ENCODE peak calls at places on chromosomes 2 and 18, in ten cellular contexts. K is SW480; W is endodermal cell; J is GM12865; Y is GF-D8; R is fibroblast of the conjunctiva; E is progenitor cell of endocrine pancreas; S is renal cortical epithelial cell; I is right cardiac atrium; X is CD8-positive, alpha-beta T cell. B is an unnamed sample.

GRCh38 chr18:79778291-79778791 is 19.4 kb upstream of the KCNG2 start:
- DNase-seq in K (no peak), W (peak), J (no peak), Y (no peak), R (no peak), E (no peak), S (no peak), I (no peak), X (no peak), B (no peak)

GRCh38 chr2:37875332-37875976 is 49.6 kb upstream of the RMDN2 start:
- DNase-seq in K (no peak), W (peak), J (no peak), Y (no peak), R (no peak), E (no peak), S (no peak), I (no peak), X (no peak), B (no peak)

GRCh38 chr2:119263656-119264055 is 40.0 kb downstream of the STEAP3 start:
- DNase-seq in K (no peak), W (peak), J (no peak), Y (no peak), R (no peak), E (no peak), S (no peak), I (no peak), X (no peak), B (no peak)

GRCh38 chr18:63249781-63250180 is 69.8 kb downstream of the BCL2 start:
- DNase-seq in K (no peak), W (no peak), J (no peak), Y (peak), R (no peak), E (no peak), S (no peak), I (peak), X (peak), B (peak)

GRCh38 chr2:69645026-69645425 is 1.5 kb upstream of the AAK1 start:
- DNase-seq in K (no peak), W (peak), J (peak), Y (peak), R (no peak), E (no peak), S (no peak), I (no peak), X (peak), B (no peak)

GRCh38 chr18:2914185-2914584 is 67.4 kb downstream of the EMILIN2 start:
- DNase-seq in K (no peak), W (peak), J (no peak), Y (no peak), R (no peak), E (no peak), S (no peak), I (peak), X (no peak), B (no peak)

GRCh38 chr2:85921659-85922058 is 32.9 kb upstream of the ST3GAL5 start:
- DNase-seq in K (no peak), W (peak), J (peak), Y (no peak), R (no peak), E (no peak), S (no peak), I (no peak), X (no peak), B (no peak)

GRCh38 chr2:101204400-101205095 is 48.1 kb upstream of the CNOT11 start:
- DNase-seq in K (peak), W (no peak), J (no peak), Y (no peak), R (no peak), E (no peak), S (no peak), I (no peak), X (no peak), B (no peak)

GRCh38 chr2:235390816-235391194 is 103.0 kb upstream of the AGAP1 start:
- DNase-seq in K (no peak), W (no peak), J (no peak), Y (no peak), R (no peak), E (no peak), S (no peak), I (no peak), X (no peak), B (no peak)

GRCh38 chr18:31591628-31592027 is at the start of gene TTR:
- DNase-seq in K (no peak), W (no peak), J (no peak), Y (no peak), R (no peak), E (no peak), S (no peak), I (no peak), X (no peak), B (no peak)

GRCh38 chr2:29747786-29748470 is 173.5 kb downstream of the ALK start:
- DNase-seq in K (peak), W (no peak), J (no peak), Y (no peak), R (peak), E (no peak), S (peak), I (no peak), X (no peak), B (no peak)

GRCh38 chr2:219541611-219542180 is 1.9 kb downstream of the CHPF start:
- DNase-seq in K (peak), W (peak), J (peak), Y (peak), R (no peak), E (peak), S (peak), I (peak), X (peak), B (no peak)

GRCh38 chr2:236273126-236273525 is 8.9 kb upstream of the ASB18 start:
- DNase-seq in K (no peak), W (peak), J (no peak), Y (no peak), R (no peak), E (no peak), S (no peak), I (no peak), X (no peak), B (no peak)

GRCh38 chr2:236158969-236159777 is 9.0 kb downstream of the GBX2 start:
- DNase-seq in K (no peak), W (peak), J (no peak), Y (no peak), R (no peak), E (no peak), S (no peak), I (no peak), X (no peak), B (no peak)

GRCh38 chr2:132609101-132609890 is 60.7 kb downstream of the LYPD1 start:
- DNase-seq in K (no peak), W (peak), J (no peak), Y (no peak), R (no peak), E (no peak), S (no peak), I (no peak), X (no peak), B (no peak)

GRCh38 chr2:71555798-71556454 is 102.6 kb downstream of the DYSF start:
- DNase-seq in K (peak), W (no peak), J (no peak), Y (no peak), R (no peak), E (peak), S (no peak), I (no peak), X (no peak), B (no peak)

GRCh38 chr18:45588831-45589558 is 26.3 kb upstream of the SLC14A2 start:
- DNase-seq in K (no peak), W (no peak), J (no peak), Y (no peak), R (peak), E (no peak), S (no peak), I (peak), X (no peak), B (no peak)